ENCODE peak calls at places on chromosome 1, in five cellular contexts. X is neural crest cell, W is NCI-H774, T is NCI-H1105, I is AG04450. R is an unnamed sample.

GRCh38 chr1:106366627-106367319 is 689.7 kb upstream of the PRMT6 start:
- DNase-seq in X (no peak), W (no peak), T (no peak), I (no peak), R (no peak)

GRCh38 chr1:2312589-2313301 is 78.6 kb downstream of the MORN1 start:
- DNase-seq in X (no peak), W (no peak), T (no peak), I (no peak), R (no peak)

GRCh38 chr1:162228586-162228985 is 148.1 kb downstream of the SPATA46 start:
- DNase-seq in X (no peak), W (no peak), T (no peak), I (no peak), R (no peak)

GRCh38 chr1:224433041-224433670 is 1.4 kb downstream of the WDR26 start:
- DNase-seq in X (peak), W (peak), T (peak), I (no peak), R (no peak)

GRCh38 chr1:41108696-41109284 is 87.3 kb upstream of the SLFNL1 start:
- DNase-seq in X (no peak), W (peak), T (no peak), I (no peak), R (no peak)

GRCh38 chr1:155321577-155322497 is 1.1 kb downstream of the RUSC1 start:
- DNase-seq in X (no peak), W (no peak), T (no peak), I (no peak), R (no peak)

GRCh38 chr1:234164098-234164709 is 209.1 kb upstream of the COA6 start:
- DNase-seq in X (no peak), W (no peak), T (no peak), I (no peak), R (no peak)

GRCh38 chr1:23922321-23922943 is 9.3 kb upstream of the CNR2 start:
- DNase-seq in X (no peak), W (no peak), T (no peak), I (no peak), R (no peak)

GRCh38 chr1:174995121-174995520 is 4.6 kb upstream of the CACYBP start:
- DNase-seq in X (no peak), W (no peak), T (no peak), I (no peak), R (no peak)

GRCh38 chr1:183470147-183470960 is 1.9 kb upstream of the SMG7 start:
- DNase-seq in X (peak), W (peak), T (peak), I (no peak), R (peak)

GRCh38 chr1:52562766-52563165 is 9.9 kb upstream of the TUT4 start:
- DNase-seq in X (no peak), W (no peak), T (no peak), I (no peak), R (no peak)

GRCh38 chr1:9605946-9606455 is 17.3 kb downstream of the TMEM201 start:
- DNase-seq in X (no peak), W (no peak), T (no peak), I (no peak), R (no peak)

GRCh38 chr1:84101204-84101603 is 42.9 kb upstream of the PRKACB start:
- DNase-seq in X (no peak), W (no peak), T (no peak), I (no peak), R (no peak)

GRCh38 chr1:22341791-22342605 is 109.7 kb upstream of the ZBTB40 start:
- DNase-seq in X (no peak), W (peak), T (peak), I (no peak), R (peak)

GRCh38 chr1:162902372-162902771 is 41.4 kb upstream of the CCDC190 start:
- DNase-seq in X (no peak), W (no peak), T (no peak), I (no peak), R (no peak)

GRCh38 chr1:1683104-1683905 is 9.3 kb downstream of the SLC35E2B start:
- DNase-seq in X (no peak), W (no peak), T (no peak), I (no peak), R (no peak)

GRCh38 chr1:57208903-57209302 is 215.0 kb downstream of the DAB1 start:
- DNase-seq in X (no peak), W (no peak), T (no peak), I (no peak), R (no peak)

GRCh38 chr1:109361649-109362048 is 36.1 kb downstream of the SORT1 start:
- DNase-seq in X (no peak), W (no peak), T (no peak), I (no peak), R (no peak)

GRCh38 chr1:74767490-74767889 is 34.5 kb downstream of the TYW3 start:
- DNase-seq in X (no peak), W (no peak), T (no peak), I (no peak), R (no peak)

R was measured in DMS153.